ENCODE peak calls at places on chromosomes 5 and 9, in six cellular contexts. Q, F, S, H, X and V are unnamed samples.

GRCh38 chr5:113050606-113051391 is 74.2 kb downstream of the DCP2 start:
- DNase-seq in Q (peak), F (no peak), S (peak), H (peak), X (no peak), V (no peak)

GRCh38 chr5:97164846-97165245 is 18.2 kb downstream of the RIOK2 start:
- DNase-seq in Q (no peak), F (no peak), S (peak), H (no peak), X (no peak), V (no peak)

GRCh38 chr5:56200856-56201638 is 32.1 kb downstream of the ANKRD55 start:
- DNase-seq in Q (peak), F (no peak), S (peak), H (peak), X (no peak), V (peak)

GRCh38 chr5:116361171-116361967 is 213.3 kb downstream of the SEMA6A start:
- DNase-seq in Q (no peak), F (no peak), S (peak), H (peak), X (no peak), V (no peak)

GRCh38 chr9:130997925-130998595 is 10.9 kb upstream of the LAMC3 start:
- DNase-seq in Q (peak), F (peak), S (peak), H (peak), X (peak), V (no peak)

GRCh38 chr5:21152611-21153010 is 1164.6 kb upstream of the CDH18 start:
- DNase-seq in Q (no peak), F (no peak), S (peak), H (peak), X (no peak), V (no peak)

GRCh38 chr5:88660947-88661869 is 221.8 kb downstream of the MEF2C start:
- DNase-seq in Q (peak), F (no peak), S (peak), H (peak), X (peak), V (peak)

GRCh38 chr5:97998946-97999345 is 774.5 kb upstream of the RGMB start:
- DNase-seq in Q (no peak), F (no peak), S (peak), H (peak), X (no peak), V (no peak)

GRCh38 chr9:127535834-127536233 is 76.2 kb upstream of the STXBP1 start:
- DNase-seq in Q (no peak), F (no peak), S (peak), H (no peak), X (no peak), V (no peak)

GRCh38 chr5:120465281-120465961 is 1.3 kb downstream of the PRR16 start:
- DNase-seq in Q (peak), F (no peak), S (peak), H (peak), X (no peak), V (peak)

GRCh38 chr5:66612226-66612625 is 16.0 kb downstream of the MAST4 start:
- DNase-seq in Q (no peak), F (no peak), S (no peak), H (no peak), X (no peak), V (no peak)

GRCh38 chr5:156431956-156432829 is 105.2 kb downstream of the SGCD start:
- DNase-seq in Q (no peak), F (no peak), S (no peak), H (no peak), X (no peak), V (no peak)

GRCh38 chr5:122180863-122181519 is 51.6 kb downstream of the ZNF474 start:
- DNase-seq in Q (no peak), F (no peak), S (peak), H (peak), X (no peak), V (no peak)